ENCODE peak calls at places on chromosome X, in seven cellular contexts. H, E, O, P, X, U and I are unnamed samples.

GRCh38 chrX:150975655-150976390 is 7.3 kb upstream of the HMGB3 start:
- DNase-seq in E (no peak), U (no peak), O (no peak), P (no peak), H (no peak), X (no peak), I (no peak)

GRCh38 chrX:149818652-149819051 is 36.9 kb downstream of the MAGEA9 start:
- DNase-seq in U (no peak), H (no peak), X (no peak), P (no peak), E (no peak), O (no peak), I (no peak)

GRCh38 chrX:136030357-136031225 is 45.4 kb downstream of the SLC9A6 start:
- DNase-seq in X (peak; percentile 72), U (no peak), E (no peak), H (peak; percentile 75), P (no peak), O (peak; percentile 67), I (no peak)

GRCh38 chrX:114267127-114267526 is 316.8 kb upstream of the HTR2C start:
- DNase-seq in P (no peak), O (no peak), E (no peak), X (no peak), U (no peak), H (no peak), I (no peak)

GRCh38 chrX:19772306-19772705 is 115.1 kb downstream of the SH3KBP1 start:
- DNase-seq in X (no peak), E (no peak), O (no peak), U (no peak), P (no peak), H (peak; percentile 49), I (no peak)

GRCh38 chrX:78314561-78314960 is 12.8 kb downstream of the CYSLTR1 start:
- DNase-seq in X (no peak), O (no peak), H (no peak), E (no peak), P (no peak), U (no peak), I (no peak)

GRCh38 chrX:54358424-54359211 is 772 bp upstream of the WNK3 start:
- DNase-seq in H (peak; percentile 61), P (peak; percentile 50), X (peak; percentile 34), E (no peak), U (peak; percentile 50), O (peak; percentile 30), I (no peak)

GRCh38 chrX:44178271-44178670 is 165.2 kb downstream of the EFHC2 start:
- DNase-seq in X (no peak), O (no peak), E (no peak), H (no peak), U (no peak), P (no peak), I (no peak)

GRCh38 chrX:108307408-108308085 is 130.7 kb downstream of the COL4A6 start:
- DNase-seq in H (peak; percentile 59), E (peak; percentile 60), X (no peak), O (peak; percentile 39), P (peak; percentile 41), U (peak; percentile 39), I (no peak)

GRCh38 chrX:133921764-133922389 is 63.5 kb downstream of the GPC3 start:
- DNase-seq in H (peak; percentile 18), O (peak; percentile 14), P (no peak), X (no peak), E (peak; percentile 72), U (peak; percentile 42), I (peak; percentile 11)

GRCh38 chrX:24506082-24506481 is 41.0 kb downstream of the PDK3 start:
- DNase-seq in H (peak; percentile 1), X (no peak), P (no peak), U (no peak), E (no peak), O (no peak), I (no peak)

GRCh38 chrX:143047511-143047910 is 21.8 kb downstream of the SPANXN4 start:
- DNase-seq in X (no peak), E (no peak), P (no peak), H (no peak), O (no peak), U (no peak), I (no peak)

GRCh38 chrX:129529685-129530281 is 6.5 kb upstream of the SMARCA1 start:
- DNase-seq in X (no peak), P (no peak), O (no peak), E (no peak), H (peak; percentile 56), U (no peak), I (no peak)

GRCh38 chrX:154092371-154092770 is 5.1 kb downstream of the MECP2 start:
- DNase-seq in E (no peak), P (no peak), X (no peak), O (no peak), U (no peak), H (no peak), I (no peak)

GRCh38 chrX:17030092-17030491 is 83.6 kb downstream of the REPS2 start:
- DNase-seq in P (no peak), H (no peak), U (no peak), E (no peak), X (no peak), O (no peak), I (no peak)

GRCh38 chrX:97234471-97235097 is 350.9 kb downstream of the RPA4 start:
- DNase-seq in E (no peak), X (no peak), U (no peak), P (no peak), O (no peak), H (no peak), I (no peak)

GRCh38 chrX:56793533-56794320 is 64.7 kb downstream of the NBDY start:
- DNase-seq in O (no peak), P (no peak), X (no peak), U (peak; percentile 20), E (peak; percentile 22), H (no peak), I (no peak)

GRCh38 chrX:129984196-129984962 is 1.9 kb downstream of the BCORL1 start:
- DNase-seq in P (no peak), O (peak; percentile 28), H (no peak), U (peak; percentile 48), E (no peak), X (peak; percentile 37), I (no peak)

GRCh38 chrX:4994855-4995254 is 1233.8 kb downstream of the NLGN4X start:
- DNase-seq in O (no peak), X (no peak), U (no peak), E (no peak), H (no peak), P (no peak), I (no peak)

GRCh38 chrX:68889244-68889643 is 60.4 kb downstream of the EFNB1 start:
- DNase-seq in P (no peak), X (no peak), U (no peak), O (no peak), H (no peak), E (no peak), I (no peak)

GRCh38 chrX:87941841-87942240 is 424.2 kb downstream of the KLHL4 start:
- DNase-seq in H (no peak), X (no peak), O (no peak), P (no peak), E (no peak), U (no peak), I (no peak)

GRCh38 chrX:35858916-35859315 is 60.6 kb upstream of the CFAP47 start:
- DNase-seq in E (no peak), H (no peak), O (no peak), X (no peak), P (no peak), U (no peak), I (no peak)

GRCh38 chrX:37818031-37818430 is 29.3 kb downstream of the DYNLT3 start:
- DNase-seq in X (no peak), O (no peak), H (no peak), U (no peak), P (no peak), E (no peak), I (no peak)

GRCh38 chrX:68941385-68941952 is 112.6 kb downstream of the EFNB1 start:
- DNase-seq in O (no peak), E (no peak), H (no peak), P (no peak), X (no peak), U (no peak), I (no peak)

GRCh38 chrX:7993873-7994272 is 66.7 kb upstream of the PNPLA4 start:
- DNase-seq in X (no peak), P (no peak), E (no peak), O (no peak), U (no peak), H (no peak), I (no peak)

GRCh38 chrX:91435465-91435864 is 826 bp downstream of the PABPC5 start:
- DNase-seq in U (no peak), O (no peak), P (no peak), E (no peak), H (no peak), X (no peak), I (no peak)

GRCh38 chrX:91434351-91435168 is at the start of gene PABPC5:
- DNase-seq in U (peak; percentile 71), P (peak; percentile 61), H (peak; percentile 83), E (peak; percentile 34), O (peak; percentile 78), X (peak; percentile 85), I (no peak)
- H3K4me3 ChIP-seq in U (peak within 1 kb of the TSS; percentile 24), P (peak within 1 kb of the TSS; percentile 51), H (peak within 1 kb of the TSS; percentile 56), E (peak within 1 kb of the TSS; percentile 48), O (peak within 1 kb of the TSS; percentile 62), X (peak within 1 kb of the TSS; percentile 41), I (peak within 1 kb of the TSS; percentile 3)

DNA sequence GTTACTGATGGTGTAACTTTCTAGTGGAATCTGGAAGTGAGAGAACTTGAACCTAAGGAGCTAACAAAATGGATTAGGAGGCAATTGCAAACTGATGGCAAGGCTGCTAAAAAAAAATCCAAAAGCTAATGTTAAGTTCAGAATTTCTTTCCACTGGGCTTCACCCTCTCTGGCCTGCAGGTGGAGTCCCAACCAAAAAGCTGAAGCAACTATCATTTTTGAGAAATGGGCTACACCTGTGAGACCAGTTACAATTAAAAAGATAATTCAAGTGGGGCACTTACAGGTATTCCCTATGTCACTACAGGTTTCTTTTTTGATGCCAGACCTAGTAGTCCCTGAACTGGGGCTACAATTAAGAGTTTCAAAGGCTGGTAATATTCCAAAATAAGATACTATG is 142.1 kb upstream of the FTHL17 start:
- DNase-seq in X (no peak), H (peak; percentile 34), P (no peak), U (no peak), O (no peak), E (no peak), I (no peak)
- TF ChIP-seq CTCF in X (peak; percentile 20), H (peak; percentile 57), P (no peak), U (no peak), O (peak; percentile 57), E (no peak), I (peak; percentile 50)

GRCh38 chrX:46698691-46699090 is 60.2 kb downstream of the SLC9A7 start:
- DNase-seq in E (no peak), P (no peak), H (peak; percentile 73), X (no peak), U (no peak), O (no peak), I (no peak)
- H3K4me3 ChIP-seq in E (no peak overlapping the region), P (no peak overlapping the region), H (no peak overlapping the region), X (no peak overlapping the region), U (no peak overlapping the region), O (no peak overlapping the region), I (no peak overlapping the region)

GRCh38 chrX:47529548-47529947 is 31.5 kb upstream of the ARAF start:
- DNase-seq in X (no peak), U (no peak), H (no peak), E (no peak), P (no peak), O (no peak), I (no peak)

GRCh38 chrX:47523297-47523696 is 37.7 kb upstream of the ARAF start:
- DNase-seq in H (peak; percentile 74), U (peak; percentile 83), E (peak; percentile 86), X (peak; percentile 84), P (peak; percentile 81), O (peak; percentile 85), I (no peak)

GRCh38 chrX:47518105-47518504 is 35.1 kb upstream of the ZNF41 start:
- DNase-seq in H (no peak), X (no peak), E (no peak), O (no peak), U (no peak), P (no peak), I (no peak)

GRCh38 chrX:47523713-47524166 is 37.3 kb upstream of the ARAF start:
- DNase-seq in P (no peak), H (no peak), E (no peak), U (no peak), X (no peak), O (no peak), I (no peak)
- TF ChIP-seq CTCF in P (no peak), H (no peak), E (no peak), U (no peak), X (no peak), O (no peak), I (no peak)